ENCODE peak calls at places on chromosomes 3 and 15, in six cellular contexts. Z is stomach; H is breast epithelium; W is HCT116; T is PC-3; G is CD4-positive, alpha-beta memory T cell. Y is an unnamed sample. For H3K27me3, the result is how much of the 10 kb centered on the place peaks cover.

GRCh38 chr3:120559228-120560061 is 36.7 kb upstream of the NDUFB4 start:
- DNase-seq in Z (no peak), W (peak), T (peak), H (no peak), G (no peak), Y (peak)

GRCh38 chr3:87298111-87298718 is 21.8 kb upstream of the POU1F1 start:
- DNase-seq in Z (no peak), T (peak), H (no peak), G (peak), W (peak), Y (no peak)

GRCh38 chr3:76367281-76367680 is 581.9 kb upstream of the ZNF717 start:
- DNase-seq in H (no peak), W (no peak), T (no peak), G (no peak), Z (no peak), Y (no peak)

GRCh38 chr3:194631696-194632095 is 1.5 kb downstream of the TMEM44 start:
- DNase-seq in Z (no peak), G (no peak), H (no peak), T (no peak), W (no peak), Y (no peak)

GRCh38 chr3:161163297-161163696 is 57.8 kb upstream of the NMD3 start:
- DNase-seq in H (no peak), Z (no peak), W (peak), G (no peak), T (peak), Y (no peak)

GRCh38 chr3:36443042-36443686 is 62.9 kb downstream of the STAC start:
- DNase-seq in H (no peak), T (no peak), Z (no peak), G (no peak), W (no peak), Y (no peak)

GRCh38 chr3:7707192-7707591 is 794.4 kb upstream of the LMCD1 start:
- DNase-seq in G (no peak), T (no peak), Z (no peak), W (no peak), H (no peak), Y (no peak)

GRCh38 chr3:12005951-12006625 is 1.9 kb downstream of the SYN2 start:
- DNase-seq in H (no peak), G (no peak), W (no peak), T (no peak), Z (no peak), Y (no peak)

GRCh38 chr3:180409170-180409569 is 192.8 kb upstream of the TTC14 start:
- DNase-seq in W (no peak), G (no peak), Z (no peak), T (peak), H (no peak), Y (no peak)

GRCh38 chr3:38585791-38586420 is 63.6 kb downstream of the SCN5A start:
- DNase-seq in W (no peak), Z (peak), T (no peak), H (no peak), G (no peak), Y (no peak)

GRCh38 chr15:77810180-77810579 is 177.5 kb upstream of the LINGO1 start:
- DNase-seq in G (no peak), T (no peak), Z (no peak), H (no peak), W (no peak), Y (no peak)

GRCh38 chr15:78179286-78179840 is 30.2 kb downstream of the IDH3A start:
- DNase-seq in T (no peak), Z (no peak), W (no peak), G (no peak), H (no peak), Y (peak)

GRCh38 chr15:42800731-42801474 is 64.0 kb upstream of the CDAN1 start:
- DNase-seq in W (no peak), Z (no peak), H (no peak), G (no peak), T (no peak), Y (no peak)

GRCh38 chr15:66504563-66505429 is at the start of the genes RPL4 and ZWILCH:
- DNase-seq in Z (peak), H (peak), G (peak), T (peak), W (peak), Y (peak)

GRCh38 chr3:66038726-66039589 is at the start of gene MAGI1:
- DNase-seq in Z (peak), H (peak), W (peak), T (peak), G (no peak), Y (peak)

GRCh38 chr15:98801234-98801561 is 152.9 kb downstream of the IGF1R start:
- DNase-seq in H (no peak), W (no peak), Z (no peak), T (no peak), G (no peak), Y (no peak)
- H3K4me3 ChIP-seq in H (no peak), W (no peak), Z (no peak), T (no peak), G (no peak), Y (no peak)

DNA sequence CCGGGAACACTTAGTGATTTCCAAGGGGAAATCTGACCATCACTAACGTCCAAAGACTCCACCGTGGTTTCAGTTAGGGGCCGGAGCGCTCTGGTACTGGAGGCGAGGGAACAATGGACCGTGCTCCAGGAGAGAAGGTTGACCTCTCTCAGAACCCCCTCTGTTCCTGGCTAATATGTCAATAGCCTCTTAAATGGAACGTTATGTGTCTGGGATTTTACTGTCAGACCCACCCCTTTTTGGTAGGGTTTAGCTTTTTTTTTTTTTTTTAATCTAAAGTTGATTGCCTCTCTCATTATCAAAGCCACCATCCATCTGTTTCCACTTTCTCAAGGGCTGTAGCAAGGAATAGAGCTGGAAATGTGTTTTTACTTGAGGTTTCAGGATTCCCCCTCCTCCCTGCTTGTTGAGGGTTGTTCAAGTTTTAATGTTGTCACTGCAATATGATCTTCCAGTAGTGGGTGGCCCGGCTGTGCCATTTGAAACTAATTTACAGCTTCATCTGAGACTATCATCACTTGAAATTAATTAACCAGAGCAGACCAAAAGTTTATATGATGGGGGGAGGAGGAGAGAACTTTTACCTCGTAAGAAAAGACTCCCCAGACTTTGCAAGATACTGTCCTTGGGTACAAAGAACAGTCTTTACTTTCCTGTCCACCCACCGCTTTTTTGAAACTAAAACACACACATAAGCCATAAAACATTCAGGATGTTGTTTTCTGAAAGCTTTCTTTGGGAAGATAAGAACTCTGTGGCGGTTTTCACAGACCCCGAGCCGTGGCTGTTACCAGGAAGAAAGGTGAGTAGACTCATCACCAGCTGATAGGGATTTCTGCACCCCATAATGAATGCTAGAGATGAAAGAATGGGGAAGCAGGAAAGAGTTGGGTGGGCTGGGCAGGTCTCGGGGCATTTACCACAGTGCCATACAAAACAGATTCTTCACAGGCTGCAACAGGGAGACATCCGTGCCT is 187.8 kb downstream of the UACA start:
- DNase-seq in G (no peak), Z (no peak), H (no peak), T (no peak), W (no peak), Y (no peak)
- H3K27me3 ChIP-seq in G (under half), Z (under half), H (under half), T (under half), W (under half), Y (under half)

DNA sequence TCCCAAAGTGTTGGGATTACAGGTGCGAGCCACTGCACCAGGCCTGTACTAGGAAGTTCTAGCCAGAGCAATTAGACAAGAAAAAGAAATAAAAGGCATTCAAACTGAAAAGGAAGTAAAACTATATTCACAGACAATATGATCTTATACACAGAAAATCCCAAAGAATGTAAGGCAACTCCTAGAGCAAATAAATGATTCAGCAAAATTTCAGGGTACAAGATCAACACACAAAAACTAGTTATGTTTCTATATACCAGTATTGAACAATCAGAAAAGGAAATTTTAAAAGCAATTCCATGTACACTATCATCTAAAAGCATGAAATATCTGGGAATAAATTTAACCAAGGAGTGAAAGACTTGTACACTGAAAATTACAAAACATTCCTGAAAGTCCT is 180.6 kb downstream of the PDE8A start:
- DNase-seq in T (no peak), W (no peak), G (no peak), Z (no peak), H (no peak), Y (no peak)
- H3K4me3 ChIP-seq in T (no peak), W (no peak), G (no peak), Z (no peak), H (no peak), Y (no peak)

DNA sequence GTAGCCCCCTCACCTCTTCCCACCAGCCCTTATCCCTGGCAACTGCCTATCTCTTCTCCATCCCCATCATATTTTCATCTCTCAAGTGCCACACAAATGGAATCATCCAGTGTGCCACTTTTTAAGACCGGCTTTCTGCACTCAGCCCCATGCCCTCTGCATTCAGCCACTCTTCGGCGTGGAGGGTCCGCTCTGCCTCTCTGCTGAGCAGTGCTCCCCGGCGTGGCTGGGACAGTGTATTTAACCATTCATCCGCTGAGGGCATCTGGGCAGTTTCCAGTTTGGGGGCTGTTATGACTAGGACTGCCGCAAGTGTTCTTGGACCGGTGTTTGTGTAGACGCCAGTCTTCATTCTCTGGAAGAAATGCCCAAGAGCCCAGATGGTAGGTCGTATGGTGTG is 21.0 kb downstream of the IQSEC1 start:
- DNase-seq in T (no peak), G (no peak), H (no peak), W (no peak), Z (no peak), Y (no peak)
- H3K27me3 ChIP-seq in T (under half), G (under half), H (under half), W (under half), Z (under half), Y (under half)

Y was measured in right lobe of liver.